ENCODE peak calls at places on chromosomes 11 and 22, in seven cellular contexts. C, Q, U, L, O, K and R are unnamed samples.

GRCh38 chr11:61488651-61489291 is 19.8 kb upstream of the LRRC10B start:
- DNase-seq in K (no peak), C (no peak), L (no peak), O (no peak), Q (peak; percentile 81), U (no peak), R (no peak)

GRCh38 chr22:24707477-24707816 is 67.1 kb downstream of the PIWIL3 start:
- DNase-seq in L (no peak), U (no peak), Q (no peak), C (no peak), K (no peak), O (no peak), R (no peak)

GRCh38 chr11:16783321-16783801 is 44.9 kb downstream of the C11orf58 start:
- DNase-seq in C (no peak), O (no peak), U (no peak), K (no peak), L (no peak), Q (no peak), R (no peak)

GRCh38 chr22:38706101-38706884 is 549 bp downstream of the GTPBP1 start:
- DNase-seq in C (peak; percentile 50), U (peak; percentile 14), K (peak; percentile 44), Q (peak; percentile 53), L (peak; percentile 70), O (peak; percentile 39), R (no peak)

GRCh38 chr11:85123752-85124231 is 503.4 kb downstream of the DLG2 start:
- DNase-seq in K (no peak), Q (no peak), L (no peak), C (no peak), O (no peak), U (no peak), R (no peak)

GRCh38 chr11:61549662-61550568 is 31.0 kb downstream of the SYT7 start:
- DNase-seq in L (no peak), C (no peak), K (no peak), U (no peak), O (no peak), Q (peak; percentile 40), R (no peak)

GRCh38 chr11:86372586-86372985 is 2.1 kb upstream of the CCDC81 start:
- DNase-seq in C (no peak), U (no peak), Q (no peak), L (no peak), K (no peak), O (no peak), R (no peak)

GRCh38 chr11:32659672-32660071 is 76.0 kb downstream of the EIF3M start:
- DNase-seq in C (no peak), O (peak; percentile 7), U (no peak), L (no peak), Q (no peak), K (no peak), R (no peak)

GRCh38 chr11:75429902-75430691 is 2.9 kb downstream of the KLHL35 start:
- DNase-seq in O (no peak), K (peak; percentile 54), Q (peak; percentile 56), U (peak; percentile 46), C (peak; percentile 59), L (peak; percentile 86), R (no peak)

GRCh38 chr11:128058580-128059208 is 528.7 kb downstream of the ETS1 start:
- DNase-seq in K (no peak), C (no peak), L (no peak), U (no peak), O (no peak), Q (no peak), R (no peak)

GRCh38 chr11:67302571-67303131 is 679 bp upstream of the SSH3 start:
- DNase-seq in O (no peak), Q (peak; percentile 43), U (no peak), C (no peak), K (peak; percentile 70), L (no peak), R (no peak)

GRCh38 chr22:24060375-24060788 is 49.3 kb downstream of the CABIN1 start:
- DNase-seq in O (no peak), Q (peak; percentile 31), U (no peak), K (peak; percentile 93), C (no peak), L (peak; percentile 65), R (peak; percentile 87)

GRCh38 chr11:130145975-130146776 is 13.4 kb upstream of the ST14 start:
- DNase-seq in Q (peak; percentile 31), U (no peak), L (no peak), K (peak; percentile 22), C (no peak), O (no peak), R (no peak)

GRCh38 chr11:62373464-62374110 is 36.3 kb downstream of the ASRGL1 start:
- DNase-seq in Q (no peak), O (no peak), K (no peak), C (no peak), U (no peak), L (no peak), R (no peak)

GRCh38 chr11:118142809-118143208 is 9.8 kb downstream of the SCN4B start:
- DNase-seq in C (no peak), L (peak; percentile 67), O (no peak), U (no peak), Q (no peak), K (no peak), R (no peak)

GRCh38 chr11:34988294-34989255 is 72.2 kb downstream of the PDHX start:
- DNase-seq in U (no peak), C (no peak), Q (no peak), L (no peak), O (no peak), K (peak; percentile 79), R (no peak)

GRCh38 chr22:39332441-39333064 is 13.1 kb upstream of the RPL3 start:
- DNase-seq in U (no peak), Q (no peak), C (no peak), O (no peak), K (no peak), L (no peak), R (no peak)

GRCh38 chr22:44448271-44448780 is 49.7 kb downstream of the RTL6 start:
- DNase-seq in C (no peak), K (peak; percentile 96), O (no peak), Q (peak; percentile 59), L (peak; percentile 88), U (no peak), R (peak; percentile 70)

GRCh38 chr11:111019931-111020381 is 225.6 kb upstream of the POU2AF2 start:
- DNase-seq in O (no peak), C (no peak), U (no peak), K (peak; percentile 4), Q (no peak), L (no peak), R (no peak)

GRCh38 chr11:1559103-1559951 is 12.7 kb downstream of the DUSP8 start:
- DNase-seq in O (no peak), C (no peak), Q (peak; percentile 90), K (peak; percentile 44), U (no peak), L (peak; percentile 96), R (no peak)

GRCh38 chr11:6229911-6230310 is 4.5 kb downstream of the FHIP1B start:
- DNase-seq in L (no peak), Q (no peak), U (no peak), O (no peak), K (no peak), C (no peak), R (no peak)

GRCh38 chr11:121534131-121535093 is 81.6 kb upstream of the SORL1-AS1 start:
- DNase-seq in L (no peak), Q (no peak), O (no peak), U (no peak), K (peak; percentile 13), C (no peak), R (no peak)

GRCh38 chr11:36131719-36132349 is 157.4 kb downstream of the COMMD9 start:
- DNase-seq in L (peak; percentile 56), U (no peak), C (peak; percentile 14), Q (peak; percentile 57), O (peak; percentile 43), K (peak; percentile 65), R (no peak)

GRCh38 chr22:38240734-38241252 is 32.0 kb downstream of the TMEM184B start:
- DNase-seq in L (no peak), Q (no peak), O (no peak), K (peak; percentile 95), U (no peak), C (no peak), R (peak; percentile 72)